ENCODE peak calls at places on chromosomes 11 and 22, in nine cellular contexts. G is lower lobe of right lung, Z is A549, D is brain microvascular endothelial cell, Q is glutamatergic neuron, P is epithelial cell of esophagus, R is IMR-90, S is body of pancreas, C is nephron progenitor cell. X is an unnamed sample.
A peak's percentile ranks its signal among the peaks of the same experiment; 100 is the strongest.

GRCh38 chr11:110891411-110891810 is 179.2 kb upstream of the ARHGAP20 start:
- DNase-seq in G (no peak), Z (no peak), D (peak; percentile 33), Q (no peak), P (peak; percentile 21), R (peak; percentile 89), S (no peak), C (no peak), X (no peak)

GRCh38 chr11:72349616-72350218 is 84.6 kb downstream of the CLPB start:
- DNase-seq in G (no peak), Z (no peak), D (no peak), Q (peak; percentile 86), P (no peak), R (no peak), S (no peak), C (no peak), X (peak; percentile 10)

GRCh38 chr11:75826463-75827220 is 11.6 kb downstream of the UVRAG start:
- DNase-seq in G (no peak), Z (no peak), D (no peak), Q (no peak), P (no peak), R (peak; percentile 23), S (no peak), C (no peak), X (no peak)

GRCh38 chr11:20154381-20154780 is 5.9 kb downstream of the DBX1 start:
- DNase-seq in G (no peak), Z (no peak), D (peak; percentile 28), Q (no peak), P (peak; percentile 26), R (no peak), S (no peak), C (no peak), X (no peak)

GRCh38 chr11:110968348-110969062 is 256.3 kb upstream of the ARHGAP20 start:
- DNase-seq in G (no peak), Z (no peak), D (no peak), Q (no peak), P (no peak), R (peak; percentile 46), S (no peak), C (no peak), X (no peak)

GRCh38 chr11:109423114-109423859 is 1.3 kb downstream of the C11orf87 start:
- DNase-seq in G (no peak), Z (no peak), D (peak; percentile 7), Q (peak; percentile 48), P (no peak), R (no peak), S (no peak), C (peak; percentile 47), X (no peak)

GRCh38 chr11:113664069-113664980 is 41.8 kb downstream of the TMPRSS5 start:
- DNase-seq in G (no peak), Z (peak; percentile 29), D (peak; percentile 82), Q (no peak), P (peak; percentile 82), R (peak; percentile 58), S (no peak), C (no peak), X (peak; percentile 23)

GRCh38 chr11:44711113-44711512 is 15.6 kb upstream of the TSPAN18 start:
- DNase-seq in G (no peak), Z (no peak), D (no peak), Q (peak; percentile 84), P (no peak), R (no peak), S (no peak), C (peak; percentile 70), X (no peak)

GRCh38 chr11:63556404-63556803 is 6.8 kb downstream of the PLAAT2 start:
- DNase-seq in G (no peak), Z (no peak), D (no peak), Q (no peak), P (no peak), R (no peak), S (no peak), C (no peak), X (no peak)

GRCh38 chr11:64717268-64717578 is 5.8 kb downstream of the NRXN2 start:
- DNase-seq in G (no peak), Z (no peak), D (no peak), Q (no peak), P (no peak), R (no peak), S (no peak), C (no peak), X (no peak)

GRCh38 chr11:129298990-129299389 is 76.7 kb upstream of the BARX2 start:
- DNase-seq in G (no peak), Z (no peak), D (no peak), Q (no peak), P (no peak), R (no peak), S (no peak), C (no peak), X (no peak)

GRCh38 chr11:112583246-112583893 is 322.7 kb upstream of the PLET1 start:
- DNase-seq in G (no peak), Z (no peak), D (no peak), Q (no peak), P (no peak), R (no peak), S (no peak), C (no peak), X (no peak)

GRCh38 chr11:80638296-80638695 is 1197.5 kb upstream of the TENM4 start:
- DNase-seq in G (no peak), Z (no peak), D (no peak), Q (no peak), P (peak; percentile 92), R (no peak), S (no peak), C (no peak), X (no peak)

GRCh38 chr11:76656087-76656531 is 14.4 kb downstream of the LRRC32 start:
- DNase-seq in G (no peak), Z (no peak), D (no peak), Q (peak; percentile 2), P (no peak), R (no peak), S (no peak), C (no peak), X (no peak)

GRCh38 chr11:12052676-12053605 is 44.5 kb upstream of the DKK3 start:
- DNase-seq in G (no peak), Z (peak; percentile 57), D (no peak), Q (no peak), P (no peak), R (no peak), S (no peak), C (no peak), X (peak; percentile 30)
- TF ChIP-seq CTCF in G (no peak), Z (no peak), D (peak; percentile 34), Q (no peak), P (no peak), R (no peak), S (no peak), C (no peak), X (peak; percentile 22)

GRCh38 chr22:24208012-24208749 is 26.9 kb downstream of the SUSD2 start:
- DNase-seq in G (no peak), Z (peak; percentile 96), D (peak; percentile 94), Q (no peak), P (peak; percentile 97), R (peak; percentile 98), S (peak; percentile 79), C (no peak), X (peak; percentile 60)

GRCh38 chr22:24201681-24202590 is 20.6 kb downstream of the SUSD2 start:
- DNase-seq in G (no peak), Z (peak; percentile 60), D (peak; percentile 41), Q (no peak), P (peak; percentile 59), R (peak; percentile 35), S (no peak), C (no peak), X (peak; percentile 52)

GRCh38 chr22:24209016-24209415 is 27.7 kb downstream of the SUSD2 start:
- DNase-seq in G (no peak), Z (no peak), D (no peak), Q (no peak), P (no peak), R (peak; percentile 16), S (no peak), C (no peak), X (no peak)

GRCh38 chr22:24207264-24208011 is 26.2 kb downstream of the SUSD2 start:
- DNase-seq in G (no peak), Z (no peak), D (no peak), Q (no peak), P (no peak), R (no peak), S (no peak), C (no peak), X (peak; percentile 17)

GRCh38 chr22:24205438-24206189 is 24.3 kb downstream of the SUSD2 start:
- DNase-seq in G (no peak), Z (no peak), D (no peak), Q (no peak), P (no peak), R (no peak), S (peak; percentile 28), C (no peak), X (no peak)
- TF ChIP-seq CTCF in G (peak; percentile 9), Z (no peak), D (no peak), Q (no peak), P (peak; percentile 18), R (no peak), S (no peak), C (no peak), X (no peak)

DNA sequence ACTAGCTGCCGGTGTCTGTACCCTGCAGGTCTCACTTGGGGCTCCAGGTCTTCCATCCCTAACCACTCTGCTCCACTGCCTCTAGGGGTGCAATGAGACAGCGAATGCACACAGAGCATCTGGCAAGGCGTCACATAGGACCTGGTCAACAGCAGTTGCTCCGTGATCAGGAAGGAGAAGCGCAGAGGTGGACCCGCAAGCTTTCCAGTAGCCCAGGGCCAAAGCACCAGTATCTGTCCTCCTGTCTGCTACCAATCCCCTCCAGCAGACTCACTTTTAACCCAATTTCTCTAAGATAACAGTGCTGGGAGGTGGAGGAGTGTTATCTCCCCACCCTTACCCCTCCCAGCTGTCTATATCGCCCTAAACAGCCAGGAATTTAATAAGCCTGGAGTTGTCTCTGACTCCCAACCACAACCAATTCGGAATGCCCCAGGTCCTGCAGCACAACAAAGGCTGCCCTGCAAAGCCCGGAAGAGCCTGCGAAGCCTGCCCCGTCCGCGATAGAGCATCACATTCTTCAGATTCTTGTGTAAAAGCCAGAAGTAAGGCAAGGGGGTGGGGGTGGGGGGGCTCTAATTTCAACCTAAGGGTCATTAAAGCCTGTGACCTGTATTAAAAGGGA is 19.3 kb downstream of the MYH9 start:
- DNase-seq in G (no peak), Z (peak; percentile 57), D (no peak), Q (no peak), P (peak; percentile 38), R (peak; percentile 78), S (no peak), C (peak; percentile 58), X (peak; percentile 62)
- TF ChIP-seq CTCF in G (peak; percentile 21), Z (no peak), D (peak; percentile 43), Q (no peak), P (no peak), R (peak; percentile 23), S (no peak), C (no peak), X (no peak)

DNA sequence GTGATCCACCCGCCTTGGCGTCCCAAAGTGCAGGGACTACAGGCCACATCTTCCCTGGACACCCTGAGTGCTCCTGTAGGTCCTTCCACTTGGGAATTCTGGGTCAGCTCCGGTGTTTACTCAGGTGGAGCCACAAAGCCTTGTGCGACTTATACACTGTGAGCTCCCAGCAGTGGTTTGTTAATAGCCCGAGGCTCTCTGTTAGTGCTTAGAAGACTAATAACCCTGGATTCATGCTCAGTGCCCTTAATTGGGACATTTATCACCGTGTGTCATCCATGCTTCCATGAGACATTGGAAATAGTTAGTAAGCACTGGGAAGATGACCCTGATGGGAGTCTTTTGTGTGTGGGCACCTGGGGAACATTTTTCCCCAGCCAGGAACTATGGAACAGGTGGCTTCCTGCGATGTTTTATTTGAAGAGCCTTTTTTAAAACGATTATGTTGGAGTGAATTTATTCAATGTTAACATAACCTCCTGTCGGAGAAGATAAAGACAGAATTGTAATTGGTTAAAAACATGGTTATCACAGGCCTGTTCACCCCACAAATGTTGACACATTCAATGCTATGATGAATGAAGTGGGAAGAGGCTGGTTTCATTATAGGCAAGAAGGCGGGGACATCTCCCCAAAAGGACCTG is 188.8 kb downstream of the MYO18B start:
- DNase-seq in G (no peak), Z (no peak), D (no peak), Q (no peak), P (no peak), R (no peak), S (peak; percentile 22), C (no peak), X (no peak)
- TF ChIP-seq CTCF in G (no peak), Z (no peak), D (no peak), Q (no peak), P (no peak), R (no peak), S (no peak), C (no peak), X (no peak)

X was measured in Calu3.